ENCODE peak calls at places on chromosome 15, in six cellular contexts. R is IMR-90, W is H1, C is neuronal stem cell, V is mesenchymal stem cell, I is mesendoderm. G is an unnamed sample.
A peak's percentile ranks its signal among the peaks of the same experiment; 100 is the strongest.

GRCh38 chr15:76932090-76932966 is 779 bp downstream of the RCN2 start:
- DNase-seq in W (no peak), I (peak; percentile 33), V (peak; percentile 45), C (no peak), R (peak; percentile 6), G (no peak)

GRCh38 chr15:31301687-31301990 is 25.0 kb upstream of the KLF13 start:
- DNase-seq in I (no peak), W (no peak), C (no peak), V (no peak), R (no peak), G (no peak)

GRCh38 chr15:98771444-98772059 is 123.2 kb downstream of the IGF1R start:
- DNase-seq in W (no peak), V (no peak), C (no peak), R (peak; percentile 39), I (no peak), G (no peak)

GRCh38 chr15:56795400-56795983 is 62.2 kb upstream of the ZNF280D start:
- DNase-seq in C (no peak), I (no peak), V (no peak), W (no peak), R (no peak), G (no peak)

GRCh38 chr15:98838387-98839259 is 169.0 kb downstream of the PGPEP1L start:
- DNase-seq in C (no peak), R (no peak), V (no peak), W (no peak), I (no peak), G (no peak)

GRCh38 chr15:41655716-41656115 is 4.5 kb upstream of the MGA start:
- DNase-seq in R (peak; percentile 73), I (no peak), C (no peak), V (no peak), W (no peak), G (no peak)

GRCh38 chr15:99090938-99091337 is 13.9 kb upstream of the SYNM start:
- DNase-seq in V (no peak), W (no peak), C (no peak), I (peak; percentile 16), R (no peak), G (no peak)

GRCh38 chr15:79065744-79066376 is 24.7 kb downstream of the RASGRF1 start:
- DNase-seq in V (no peak), I (peak; percentile 1), W (no peak), R (no peak), C (no peak), G (no peak)

GRCh38 chr15:80489030-80489594 is 84.9 kb downstream of the ARNT2 start:
- DNase-seq in R (peak; percentile 93), V (peak; percentile 88), I (no peak), C (no peak), W (no peak), G (no peak)

GRCh38 chr15:33913459-33913858 is 54.8 kb upstream of the CHRM5 start:
- DNase-seq in V (no peak), W (no peak), R (peak; percentile 57), C (no peak), I (no peak), G (no peak)

GRCh38 chr15:88629071-88629470 is 7.9 kb downstream of the AEN start:
- DNase-seq in W (no peak), R (no peak), V (no peak), I (no peak), C (no peak), G (no peak)

GRCh38 chr15:39213385-39213840 is 367.5 kb upstream of the THBS1 start:
- DNase-seq in V (peak; percentile 90), W (peak; percentile 88), C (peak; percentile 88), I (peak; percentile 99), R (peak; percentile 99), G (peak; percentile 94)

GRCh38 chr15:48559270-48559669 is 86.2 kb downstream of the FBN1 start:
- DNase-seq in I (peak; percentile 63), C (peak; percentile 21), V (peak; percentile 94), R (peak; percentile 87), W (no peak), G (no peak)

GRCh38 chr15:58410353-58410752 is 21.4 kb upstream of the LIPC start:
- DNase-seq in V (no peak), W (no peak), C (no peak), I (no peak), R (peak; percentile 16), G (no peak)

GRCh38 chr15:29821416-29822099 is 710 bp downstream of the TJP1 start:
- DNase-seq in I (peak; percentile 96), R (peak; percentile 85), C (peak; percentile 55), V (peak; percentile 93), W (no peak), G (peak; percentile 81)

GRCh38 chr15:77179541-77179998 is 108.7 kb upstream of the TSPAN3 start:
- DNase-seq in C (no peak), I (no peak), V (peak; percentile 54), R (no peak), W (no peak), G (no peak)

GRCh38 chr15:100802421-100803157 is 77.0 kb upstream of the ALDH1A3 start:
- DNase-seq in R (no peak), I (no peak), W (no peak), C (no peak), V (no peak), G (no peak)

GRCh38 chr15:34014556-34014955 is 24.4 kb downstream of the AVEN start:
- DNase-seq in V (no peak), C (no peak), W (no peak), R (peak; percentile 20), I (no peak), G (no peak)

GRCh38 chr15:41116116-41116871 is at the start of gene INO80:
- DNase-seq in R (peak; percentile 99), C (peak; percentile 97), I (peak; percentile 99), V (peak; percentile 99), W (peak; percentile 90), G (peak; percentile 98)

GRCh38 chr15:70825841-70826240 is 28.1 kb downstream of the LARP6 start:
- DNase-seq in I (no peak), C (no peak), V (no peak), R (no peak), W (no peak), G (no peak)

GRCh38 chr15:70829366-70830166 is 24.4 kb downstream of the LARP6 start:
- DNase-seq in W (no peak), I (no peak), V (no peak), R (peak; percentile 22), C (no peak), G (no peak)

GRCh38 chr15:70830615-70831014 is 23.3 kb downstream of the LARP6 start:
- DNase-seq in I (no peak), C (no peak), R (no peak), V (no peak), W (no peak), G (no peak)

GRCh38 chr15:70826634-70827033 is 27.3 kb downstream of the LARP6 start:
- DNase-seq in I (no peak), R (peak; percentile 74), V (peak; percentile 58), C (no peak), W (no peak), G (no peak)

DNA sequence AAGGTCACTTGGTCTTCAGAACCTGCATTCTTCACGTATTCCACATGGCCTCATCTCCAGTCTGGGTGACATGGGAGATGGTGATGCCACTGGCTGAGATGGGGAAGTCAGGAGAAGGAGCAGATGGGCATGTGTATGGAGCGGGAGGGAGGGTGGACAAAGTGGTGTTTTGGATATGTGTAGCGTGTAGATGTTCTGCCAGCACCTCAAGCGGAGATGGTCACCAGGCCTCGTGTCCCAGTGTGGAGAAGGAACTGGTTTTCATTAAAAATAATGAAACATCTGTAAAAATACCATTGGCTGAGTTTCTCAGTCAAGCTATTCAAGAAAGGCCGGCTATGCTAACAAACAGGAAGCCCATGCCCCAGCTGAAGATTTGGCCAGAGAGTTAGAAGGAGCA is 26.2 kb downstream of the LARP6 start:
- DNase-seq in V (no peak), R (no peak), W (no peak), C (no peak), I (no peak), G (no peak)
- H2BK120ac ChIP-seq in V (no peak overlapping the region), R (peak overlapping the region; percentile 76), W (no peak overlapping the region), C (no peak overlapping the region), I (no peak overlapping the region), G (no peak overlapping the region)

GRCh38 chr15:62792960-62793758 is 249.4 kb upstream of the TPM1 start:
- DNase-seq in C (no peak), W (no peak), V (peak; percentile 56), R (no peak), I (peak; percentile 39), G (no peak)

GRCh38 chr15:62795171-62795570 is 247.4 kb upstream of the TPM1 start:
- DNase-seq in I (no peak), R (no peak), W (no peak), V (no peak), C (no peak), G (no peak)

GRCh38 chr15:62790531-62790930 is 252.0 kb upstream of the TPM1 start:
- DNase-seq in I (no peak), W (no peak), C (no peak), V (no peak), R (no peak), G (no peak)

GRCh38 chr15:62788224-62788623 is 254.3 kb upstream of the TPM1 start:
- DNase-seq in R (no peak), I (no peak), V (no peak), W (no peak), C (no peak), G (no peak)

GRCh38 chr15:62791694-62792093 is 250.9 kb upstream of the TPM1 start:
- DNase-seq in R (no peak), C (no peak), I (no peak), W (no peak), V (no peak), G (no peak)
- H2BK120ac ChIP-seq in R (no peak overlapping the region), C (no peak overlapping the region), I (no peak overlapping the region), W (no peak overlapping the region), V (no peak overlapping the region), G (no peak overlapping the region)

DNA sequence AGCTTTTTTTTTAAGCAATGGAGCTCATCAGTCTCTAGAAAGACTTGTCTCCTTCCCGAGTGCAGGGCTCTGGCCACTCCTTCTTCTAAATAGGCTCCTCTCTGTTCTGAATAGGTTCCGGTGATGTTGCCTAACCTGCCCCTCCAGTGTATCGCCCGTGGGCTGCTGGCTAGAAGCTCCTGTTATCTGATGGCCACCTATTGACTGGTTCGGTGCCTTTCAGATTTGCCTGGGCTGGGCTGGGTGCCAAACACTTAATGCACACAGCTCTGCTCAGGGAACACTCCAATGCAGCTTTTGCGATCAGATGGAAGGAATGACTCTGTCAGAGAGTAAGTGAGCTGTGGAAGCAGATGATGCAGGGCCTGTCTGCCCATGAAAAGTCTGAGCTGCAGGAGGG is 112.9 kb downstream of the CORO2B start:
- DNase-seq in I (no peak), R (no peak), W (no peak), C (no peak), V (peak; percentile 19), G (no peak)
- H2BK120ac ChIP-seq in I (no peak overlapping the region), R (no peak overlapping the region), W (no peak overlapping the region), C (no peak overlapping the region), V (no peak overlapping the region), G (no peak overlapping the region)

DNA sequence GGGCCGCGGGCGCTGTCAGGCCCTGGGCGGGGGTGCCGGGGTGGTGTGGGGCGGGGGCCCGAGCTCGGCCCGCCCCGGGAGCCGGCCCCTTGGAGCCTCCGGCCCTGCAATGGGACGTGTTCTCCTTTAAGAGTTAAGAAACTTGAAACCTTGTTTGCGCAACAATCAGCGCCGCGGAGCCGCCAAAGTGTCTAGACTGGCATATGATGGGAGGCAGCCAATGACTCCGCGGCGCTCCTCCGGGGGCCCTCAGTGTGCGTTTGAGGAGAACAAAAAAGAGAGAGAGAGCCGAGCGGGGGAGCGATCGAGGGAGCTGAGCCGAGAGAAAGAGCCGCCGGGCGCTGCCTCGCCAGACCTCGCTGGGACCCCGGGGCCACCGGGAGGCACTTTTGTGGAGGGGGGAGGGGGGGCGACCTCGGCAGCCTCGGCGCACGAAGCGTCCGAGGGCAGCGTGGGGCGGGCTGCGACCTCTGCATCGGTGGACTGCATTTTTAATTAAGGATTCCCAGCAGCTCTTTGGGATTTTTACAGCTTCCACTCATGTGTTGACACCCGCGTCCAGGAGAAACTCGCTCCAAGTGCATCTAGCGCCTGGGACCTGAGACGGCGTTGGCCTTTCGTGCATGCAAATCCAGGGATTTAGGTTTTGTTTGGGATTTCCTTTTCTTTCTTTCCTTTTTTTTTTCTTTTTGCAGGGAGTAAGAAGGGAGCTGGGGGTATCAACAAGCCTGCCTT is at the start of gene SMAD6:
- DNase-seq in I (peak; percentile 100), R (peak; percentile 98), C (peak; percentile 97), W (peak; percentile 93), V (peak; percentile 99), G (peak; percentile 97)
- H2BK120ac ChIP-seq in I (peak within 1 kb of the TSS; percentile 66), R (peak within 1 kb of the TSS; percentile 50), C (no peak within 1 kb of the TSS), W (no peak within 1 kb of the TSS), V (peak within 1 kb of the TSS; percentile 97), G (no peak within 1 kb of the TSS)